ENCODE peak calls at places on chromosomes 4 and X, in eight cellular contexts. S, R, Z, D, O, N, H and M are unnamed samples.

GRCh38 chrX:57447856-57448255 is 144.0 kb upstream of the ZXDB start:
- DNase-seq in S (no peak), R (no peak), Z (no peak), D (no peak), O (no peak), N (no peak), H (no peak), M (peak)

GRCh38 chr4:57989430-57989829 is 879.2 kb upstream of the IGFBP7 start:
- DNase-seq in S (no peak), R (no peak), Z (no peak), D (no peak), O (no peak), N (no peak), H (no peak), M (no peak)

GRCh38 chr4:90444904-90445303 is 317.7 kb downstream of the CCSER1 start:
- DNase-seq in S (no peak), R (no peak), Z (no peak), D (no peak), O (no peak), N (no peak), H (no peak), M (no peak)

GRCh38 chr4:120801171-120801758 is 121.3 kb downstream of the PRDM5 start:
- DNase-seq in S (no peak), R (no peak), Z (no peak), D (no peak), O (no peak), N (no peak), H (no peak), M (no peak)

GRCh38 chrX:40140706-40141499 is 43.1 kb upstream of the BCOR start:
- DNase-seq in S (no peak), R (peak), Z (no peak), D (no peak), O (no peak), N (no peak), H (no peak), M (peak)

GRCh38 chr4:108170729-108171540 is 2.2 kb upstream of the LEF1 start:
- DNase-seq in S (no peak), R (no peak), Z (no peak), D (no peak), O (no peak), N (no peak), H (no peak), M (no peak)

GRCh38 chr4:95672811-95673210 is 124.0 kb upstream of the UNC5C start:
- DNase-seq in S (no peak), R (no peak), Z (no peak), D (no peak), O (no peak), N (no peak), H (no peak), M (no peak)

GRCh38 chr4:157115613-157116340 is 39.8 kb downstream of the GLRB start:
- DNase-seq in S (no peak), R (no peak), Z (no peak), D (no peak), O (peak), N (peak), H (no peak), M (peak)

GRCh38 chrX:70421618-70422017 is 1.5 kb upstream of the GDPD2 start:
- DNase-seq in S (no peak), R (no peak), Z (no peak), D (no peak), O (no peak), N (no peak), H (no peak), M (no peak)

GRCh38 chrX:53086464-53086863 is 4.3 kb downstream of the TSPYL2 start:
- DNase-seq in S (no peak), R (no peak), Z (no peak), D (no peak), O (no peak), N (no peak), H (no peak), M (no peak)

GRCh38 chr4:155837203-155837796 is 28.8 kb downstream of the ASIC5 start:
- DNase-seq in S (no peak), R (no peak), Z (no peak), D (no peak), O (no peak), N (no peak), H (no peak), M (no peak)

GRCh38 chrX:39755152-39756032 is 342.4 kb downstream of the BCOR start:
- DNase-seq in S (no peak), R (no peak), Z (no peak), D (peak), O (peak), N (peak), H (no peak), M (peak)

GRCh38 chr4:176788248-176788647 is 4.5 kb downstream of the VEGFC start:
- DNase-seq in S (no peak), R (no peak), Z (no peak), D (no peak), O (no peak), N (no peak), H (no peak), M (peak)

GRCh38 chrX:34768290-34768689 is 111.2 kb upstream of the TMEM47 start:
- DNase-seq in S (no peak), R (no peak), Z (no peak), D (no peak), O (no peak), N (no peak), H (no peak), M (no peak)

GRCh38 chrX:357035-357692 is 29.5 kb downstream of the PPP2R3B start:
- DNase-seq in S (no peak), R (no peak), Z (no peak), D (no peak), O (no peak), N (no peak), H (no peak), M (peak)

GRCh38 chr4:150722908-150723362 is 141.0 kb downstream of the MAB21L2 start:
- DNase-seq in S (no peak), R (no peak), Z (no peak), D (no peak), O (no peak), N (no peak), H (no peak), M (no peak)

GRCh38 chr4:181822005-181822375 is 421.2 kb upstream of the TENM3 start:
- DNase-seq in S (no peak), R (peak), Z (no peak), D (no peak), O (no peak), N (no peak), H (no peak), M (no peak)

GRCh38 chr4:87188932-87189331 is 31.5 kb downstream of the KLHL8 start:
- DNase-seq in S (no peak), R (no peak), Z (no peak), D (no peak), O (no peak), N (no peak), H (no peak), M (peak)